ENCODE peak calls at places on chromosome 4, in seven cellular contexts. Z is HCT116, X is SK-N-SH, T is HepG2, M is K562, C is GM12878, V is H1. G is an unnamed sample.

GRCh38 chr4:74408639-74409038 is 36.3 kb upstream of the AREG start:
- DNase-seq in Z (no peak), X (no peak), T (no peak), M (peak; percentile 31), C (no peak), V (no peak), G (no peak)

GRCh38 chr4:170008376-170008775 is 17.8 kb downstream of the MFAP3L start:
- DNase-seq in Z (no peak), X (no peak), T (no peak), M (no peak), C (no peak), V (no peak), G (peak; percentile 16)

GRCh38 chr4:187961171-187961570 is 34.4 kb upstream of the ZFP42 start:
- DNase-seq in Z (no peak), X (no peak), T (no peak), M (no peak), C (no peak), V (no peak), G (no peak)

GRCh38 chr4:184826315-184827266 is 823 bp upstream of the ACSL1 start:
- DNase-seq in Z (no peak), X (no peak), T (no peak), M (peak; percentile 39), C (no peak), V (no peak), G (no peak)

GRCh38 chr4:41590591-41590990 is 52.6 kb downstream of the LIMCH1 start:
- DNase-seq in Z (no peak), X (peak; percentile 50), T (no peak), M (no peak), C (no peak), V (no peak), G (peak; percentile 64)

GRCh38 chr4:48334236-48334635 is 7.1 kb upstream of the SLAIN2 start:
- DNase-seq in Z (no peak), X (no peak), T (no peak), M (no peak), C (no peak), V (no peak), G (no peak)

GRCh38 chr4:20829958-20830357 is 129.7 kb downstream of the PACRGL start:
- DNase-seq in Z (no peak), X (no peak), T (no peak), M (no peak), C (no peak), V (no peak), G (no peak)

GRCh38 chr4:111400736-111401135 is 744.5 kb upstream of the FAM241A start:
- DNase-seq in Z (no peak), X (no peak), T (no peak), M (no peak), C (no peak), V (no peak), G (no peak)

GRCh38 chr4:127533028-127533700 is 99.6 kb upstream of the INTU start:
- DNase-seq in Z (no peak), X (no peak), T (no peak), M (peak; percentile 58), C (no peak), V (no peak), G (no peak)

GRCh38 chr4:83054928-83055327 is 19.9 kb downstream of the COPS4 start:
- DNase-seq in Z (peak; percentile 10), X (peak; percentile 10), T (no peak), M (no peak), C (no peak), V (no peak), G (peak; percentile 1)

GRCh38 chr4:107619065-107619464 is 101.0 kb downstream of the PAPSS1 start:
- DNase-seq in Z (no peak), X (no peak), T (no peak), M (no peak), C (no peak), V (no peak), G (no peak)

GRCh38 chr4:76980280-76980679 is 30.7 kb downstream of the SEPTIN11 start:
- DNase-seq in Z (no peak), X (no peak), T (no peak), M (no peak), C (no peak), V (no peak), G (no peak)

GRCh38 chr4:188041721-188042120 is 46.1 kb downstream of the ZFP42 start:
- DNase-seq in Z (no peak), X (no peak), T (no peak), M (no peak), C (no peak), V (no peak), G (no peak)

GRCh38 chr4:86856896-86857295 is 7.7 kb upstream of the SLC10A6 start:
- DNase-seq in Z (no peak), X (no peak), T (no peak), M (no peak), C (no peak), V (no peak), G (no peak)

GRCh38 chr4:106208481-106209460 is 107.2 kb downstream of the TBCK start:
- DNase-seq in Z (no peak), X (no peak), T (no peak), M (no peak), C (no peak), V (no peak), G (no peak)

GRCh38 chr4:113684534-113685091 is 76.9 kb downstream of the CAMK2D start:
- DNase-seq in Z (no peak), X (peak; percentile 26), T (peak; percentile 85), M (no peak), C (no peak), V (no peak), G (no peak)

GRCh38 chr4:20916106-20916505 is 215.8 kb downstream of the PACRGL start:
- DNase-seq in Z (no peak), X (no peak), T (no peak), M (no peak), C (no peak), V (no peak), G (no peak)

GRCh38 chr4:128907966-128908365 is 98.5 kb downstream of the JADE1 start:
- DNase-seq in Z (no peak), X (no peak), T (no peak), M (no peak), C (no peak), V (no peak), G (no peak)

GRCh38 chr4:67036791-67037190 is 508.5 kb downstream of the CENPC start:
- DNase-seq in Z (no peak), X (no peak), T (no peak), M (no peak), C (no peak), V (no peak), G (no peak)

GRCh38 chr4:173536808-173537429 is 6.9 kb upstream of the HAND2 start:
- DNase-seq in Z (peak; percentile 16), X (peak; percentile 72), T (peak; percentile 7), M (peak; percentile 22), C (no peak), V (no peak), G (no peak)

GRCh38 chr4:173534439-173534838 is 4.4 kb upstream of the HAND2 start:
- DNase-seq in Z (no peak), X (peak; percentile 59), T (no peak), M (no peak), C (no peak), V (no peak), G (no peak)

GRCh38 chr4:173535932-173536331 is 5.9 kb upstream of the HAND2 start:
- DNase-seq in Z (no peak), X (no peak), T (no peak), M (no peak), C (no peak), V (no peak), G (no peak)

GRCh38 chr4:173532725-173533511 is 2.9 kb upstream of the HAND2 start:
- DNase-seq in Z (no peak), X (no peak), T (no peak), M (no peak), C (no peak), V (no peak), G (no peak)

DNA sequence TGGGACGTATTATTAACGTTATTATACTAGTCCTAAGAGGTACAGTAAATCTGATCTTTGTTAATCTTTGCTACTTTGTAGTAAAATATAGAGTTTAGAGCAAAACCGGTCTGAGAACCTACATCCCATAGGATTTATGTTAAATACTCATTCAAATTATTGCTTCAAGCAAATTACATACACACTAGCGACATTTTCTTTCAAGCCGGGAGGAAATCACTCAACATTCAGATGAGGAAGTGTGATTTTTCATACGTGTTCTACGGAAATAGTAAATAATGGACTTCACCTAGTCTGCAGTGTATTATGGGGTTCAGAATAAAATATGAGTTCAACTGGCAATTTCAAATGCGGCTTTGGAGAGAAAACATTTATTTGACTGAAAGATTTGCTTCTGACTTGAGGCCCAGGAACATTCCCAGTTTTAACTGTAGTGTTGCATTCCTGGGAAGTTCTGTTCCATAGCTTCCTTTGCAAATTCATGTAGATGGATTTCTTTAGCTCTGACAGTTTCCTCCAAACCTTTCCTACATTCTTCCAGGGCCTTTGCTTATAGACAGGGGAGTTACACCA is 5.2 kb upstream of the HAND2 start:
- DNase-seq in Z (no peak), X (no peak), T (no peak), M (no peak), C (no peak), V (no peak), G (no peak)
- TF ChIP-seq JUND in Z (no peak), X (no peak), T (no peak), M (no peak), C (no peak), V (no peak), G (no peak)

DNA sequence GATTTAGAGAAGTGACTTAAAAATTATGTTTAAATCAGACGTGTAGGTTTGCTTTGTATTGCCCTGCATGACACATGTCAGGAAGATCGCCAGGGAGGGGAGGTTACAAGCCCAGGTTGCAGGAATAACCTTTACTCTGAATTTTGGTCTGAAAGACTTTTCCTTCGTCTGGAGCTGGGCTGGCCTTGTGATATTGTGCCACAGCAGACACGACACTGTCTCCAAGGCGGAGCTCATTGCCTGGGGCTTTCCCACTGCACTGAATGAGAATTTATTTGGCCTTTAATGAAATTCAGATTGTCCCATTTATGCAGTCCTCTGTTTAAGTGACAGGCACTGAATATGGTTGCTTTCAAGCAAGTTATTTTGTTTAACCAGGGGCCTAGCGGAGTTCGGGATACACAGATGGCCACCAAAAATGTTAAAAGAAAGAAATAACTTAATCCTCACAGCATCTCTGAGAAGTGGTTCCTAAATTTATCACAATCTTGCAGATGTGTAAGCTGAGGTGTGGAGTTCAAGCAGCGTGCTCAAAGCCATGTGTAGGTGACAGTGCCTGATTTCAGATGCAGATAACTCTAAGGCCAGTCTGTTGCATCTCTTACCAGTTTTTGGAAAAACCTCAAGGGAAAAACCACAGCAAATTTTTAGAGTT is 45.2 kb downstream of the RHOH start:
- DNase-seq in Z (no peak), X (no peak), T (no peak), M (peak; percentile 38), C (no peak), V (no peak), G (no peak)
- TF ChIP-seq JUND in Z (no peak), X (no peak), T (no peak), M (no peak), C (no peak), V (no peak), G (no peak)

GRCh38 chr4:148205481-148205880 is 236.7 kb downstream of the NR3C2 start:
- DNase-seq in Z (no peak), X (no peak), T (no peak), M (no peak), C (no peak), V (no peak), G (no peak)
- TF ChIP-seq JUND in Z (no peak), X (no peak), T (no peak), M (no peak), C (no peak), V (no peak), G (no peak)

DNA sequence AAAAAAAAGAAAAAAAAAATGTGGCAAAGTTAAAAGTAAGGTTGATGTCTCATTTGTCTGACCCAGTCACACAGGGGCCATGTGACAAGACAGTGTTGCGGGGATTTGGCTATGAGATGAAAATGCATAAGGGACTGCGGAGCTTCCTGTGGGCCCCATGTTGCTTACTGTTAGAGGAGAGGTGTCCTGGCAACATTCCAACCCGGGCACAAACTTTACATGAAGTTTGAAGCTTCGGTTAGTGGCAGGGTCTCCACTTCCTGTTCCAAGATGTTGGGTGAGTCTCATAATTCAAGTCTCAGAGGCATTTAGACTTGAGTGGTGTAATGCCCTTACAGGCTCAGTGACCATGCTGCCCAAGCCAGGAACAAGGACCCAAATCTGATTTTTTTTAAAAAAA is 111.3 kb downstream of the MAML3 start:
- DNase-seq in Z (no peak), X (no peak), T (no peak), M (no peak), C (no peak), V (no peak), G (no peak)
- TF ChIP-seq JUND in Z (no peak), X (no peak), T (no peak), M (no peak), C (no peak), V (no peak), G (no peak)